ENCODE peak calls at places on chromosome 7, in ten cellular contexts. X is stomach; I is heart right ventricle; B is AG04450; C is PC-9; O is adrenal gland; W is neural progenitor cell; N is GM23248; P is breast epithelium; Y is CD8-positive, alpha-beta memory T cell. S is an unnamed sample. For H3K9me3 and H3K27me3, the result is how much of the 10 kb centered on the place peaks cover.

GRCh38 chr7:82443044-82443800 is at the start of gene CACNA2D1:
- DNase-seq in X (peak), N (peak), C (no peak), O (peak), B (no peak), W (peak), P (no peak), Y (no peak), I (peak), S (peak)

GRCh38 chr7:11261470-11261869 is 287.8 kb downstream of the PHF14 start:
- DNase-seq in I (no peak), P (peak), Y (no peak), W (no peak), O (peak), B (no peak), C (peak), X (peak), N (no peak), S (no peak)

GRCh38 chr7:123216825-123217224 is 17.1 kb upstream of the SLC13A1 start:
- DNase-seq in I (no peak), B (no peak), Y (no peak), X (no peak), W (no peak), P (no peak), C (no peak), N (no peak), O (no peak), S (no peak)

GRCh38 chr7:8211725-8212096 is 50.3 kb downstream of the ICA1 start:
- DNase-seq in N (no peak), X (no peak), O (no peak), Y (no peak), P (no peak), B (no peak), I (no peak), W (no peak), C (peak), S (no peak)

GRCh38 chr7:32890553-32891045 is 961 bp downstream of the KBTBD2 start:
- DNase-seq in C (peak), O (peak), Y (peak), W (peak), I (no peak), X (no peak), N (peak), P (no peak), B (no peak), S (peak)

GRCh38 chr7:44595934-44596635 is 10.3 kb upstream of the OGDH start:
- DNase-seq in P (no peak), I (no peak), W (no peak), O (no peak), Y (no peak), B (no peak), X (no peak), C (no peak), N (no peak), S (no peak)

GRCh38 chr7:37408241-37408884 is 40.3 kb downstream of the ELMO1 start:
- DNase-seq in Y (no peak), P (no peak), C (no peak), N (no peak), I (no peak), X (no peak), W (no peak), B (no peak), O (no peak), S (no peak)

GRCh38 chr7:150955519-150956394 is 22.4 kb downstream of the KCNH2 start:
- DNase-seq in X (no peak), Y (no peak), N (peak), W (peak), P (no peak), O (peak), B (no peak), C (no peak), I (peak), S (no peak)

GRCh38 chr7:149885191-149886017 is 11.6 kb downstream of the ATP6V0E2 start:
- DNase-seq in N (no peak), I (no peak), P (peak), C (no peak), X (no peak), Y (no peak), W (peak), O (no peak), B (no peak), S (no peak)

GRCh38 chr7:102012941-102013461 is 195.6 kb downstream of the CUX1 start:
- DNase-seq in X (no peak), P (no peak), I (no peak), C (no peak), W (no peak), O (no peak), N (no peak), Y (no peak), B (peak), S (no peak)

GRCh38 chr7:100886142-100886935 is 3.2 kb downstream of the UFSP1 start:
- DNase-seq in W (no peak), C (no peak), Y (no peak), X (no peak), P (no peak), B (no peak), O (no peak), I (no peak), N (no peak), S (no peak)

GRCh38 chr7:130899071-130899451 is 165.1 kb upstream of the KLF14 start:
- DNase-seq in I (no peak), P (no peak), B (no peak), O (no peak), C (no peak), Y (no peak), X (no peak), W (no peak), N (no peak), S (no peak)

GRCh38 chr7:101140339-101140699 is 13.4 kb downstream of the SERPINE1 start:
- DNase-seq in W (no peak), P (no peak), N (peak), Y (no peak), B (no peak), C (no peak), I (no peak), X (no peak), O (no peak), S (no peak)

GRCh38 chr7:22319424-22320403 is 37.2 kb downstream of the RAPGEF5 start:
- DNase-seq in X (no peak), N (no peak), B (no peak), Y (no peak), C (no peak), P (no peak), I (no peak), O (no peak), W (peak), S (no peak)

GRCh38 chr7:19112290-19113000 is 5.0 kb downstream of the TWIST1 start:
- DNase-seq in P (no peak), B (no peak), N (peak), O (no peak), X (no peak), Y (no peak), W (peak), I (peak), C (no peak), S (peak)

GRCh38 chr7:140478361-140479061 is 794 bp downstream of the MKRN1 start:
- DNase-seq in I (peak), N (peak), Y (peak), X (no peak), C (peak), W (peak), B (no peak), P (peak), O (peak), S (peak)

GRCh38 chr7:14717711-14718304 is 184.7 kb downstream of the DGKB start:
- DNase-seq in N (peak), C (no peak), Y (no peak), W (peak), B (no peak), X (no peak), O (no peak), P (no peak), I (no peak), S (no peak)

GRCh38 chr7:155454183-155455112 is 3.5 kb upstream of the EN2 start:
- DNase-seq in P (no peak), N (no peak), B (no peak), I (no peak), Y (no peak), O (no peak), C (no peak), W (peak), X (no peak), S (no peak)

GRCh38 chr7:26423436-26423835 is 131.8 kb downstream of the SNX10 start:
- DNase-seq in O (no peak), Y (no peak), I (no peak), B (no peak), X (no peak), C (peak), P (no peak), W (no peak), N (no peak), S (no peak)

GRCh38 chr7:27961255-27961654 is 219.3 kb downstream of the JAZF1 start:
- DNase-seq in O (peak), P (no peak), I (no peak), Y (no peak), W (no peak), C (peak), B (no peak), N (peak), X (no peak), S (peak)

GRCh38 chr7:2807846-2808772 is 36.0 kb downstream of the GNA12 start:
- DNase-seq in B (no peak), N (peak), X (peak), O (no peak), C (no peak), Y (no peak), I (no peak), W (no peak), P (peak), S (no peak)

GRCh38 chr7:98754041-98754479 is 115.8 kb downstream of the TMEM130 start:
- DNase-seq in Y (no peak), I (no peak), P (no peak), N (no peak), B (no peak), C (peak), O (no peak), X (no peak), W (peak), S (no peak)

GRCh38 chr7:97118306-97118917 is 914 bp downstream of the SDHAF3 start:
- DNase-seq in X (no peak), B (no peak), C (no peak), W (no peak), Y (peak), P (no peak), O (no peak), N (peak), I (no peak), S (no peak)

GRCh38 chr7:51455948-51456347 is 139.3 kb upstream of the COBL start:
- DNase-seq in C (no peak), P (no peak), Y (no peak), I (no peak), O (no peak), X (no peak), N (no peak), W (peak), B (no peak), S (no peak)

GRCh38 chr7:131329176-131329570 is 1.5 kb downstream of the MKLN1 start:
- DNase-seq in I (no peak), P (no peak), W (no peak), Y (no peak), N (peak), B (no peak), C (no peak), X (peak), O (peak), S (peak)

GRCh38 chr7:91436655-91437054 is 172.4 kb downstream of the FZD1 start:
- DNase-seq in I (no peak), Y (no peak), N (no peak), W (no peak), P (no peak), C (no peak), B (no peak), X (no peak), O (no peak), S (no peak)

GRCh38 chr7:131105294-131105802 is 222.3 kb upstream of the MKLN1 start:
- DNase-seq in C (no peak), N (peak), P (no peak), X (no peak), I (no peak), O (peak), B (no peak), Y (no peak), W (no peak), S (no peak)

GRCh38 chr7:42605381-42605780 is 306.5 kb downstream of the C7orf25 start:
- DNase-seq in N (no peak), W (peak), X (no peak), B (no peak), C (no peak), I (no peak), P (no peak), Y (no peak), O (no peak), S (peak)

GRCh38 chr7:67422601-67423000 is 426.0 kb downstream of the TYW1 start:
- DNase-seq in P (no peak), Y (no peak), N (no peak), W (no peak), O (no peak), I (no peak), X (no peak), B (no peak), C (no peak), S (no peak)

GRCh38 chr7:152527610-152528032 is 91.8 kb upstream of the KMT2C start:
- DNase-seq in O (peak), P (no peak), B (no peak), I (no peak), X (no peak), W (no peak), Y (no peak), N (peak), C (peak), S (peak)
- H3K4me3 ChIP-seq in O (no peak), P (no peak), B (no peak), I (no peak), X (no peak), W (no peak), Y (no peak), N (peak), C (no peak), S (no peak)

DNA sequence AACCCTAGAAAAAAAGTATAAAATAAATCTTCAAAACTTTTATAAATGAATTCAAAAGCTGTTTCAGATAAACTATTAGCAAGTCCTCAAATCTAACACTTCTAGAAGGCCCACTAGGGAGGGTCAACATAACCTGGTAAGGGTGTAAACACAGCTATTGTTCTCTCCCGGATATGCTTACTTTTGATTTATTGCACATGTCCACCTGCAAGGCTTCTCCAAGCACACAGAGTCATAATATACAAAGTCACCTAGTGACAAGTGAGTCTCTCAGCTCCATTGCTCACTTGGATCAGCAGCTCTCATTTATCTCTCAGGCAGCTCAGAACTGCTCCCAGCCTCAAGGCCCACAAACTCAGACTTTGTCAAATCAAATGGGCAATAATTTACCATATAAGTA is 44.0 kb upstream of the COL1A2 start:
- DNase-seq in O (no peak), P (no peak), I (no peak), Y (no peak), X (no peak), B (no peak), W (no peak), N (no peak), C (no peak), S (no peak)
- H3K9me3 ChIP-seq in O (under half), P (under half), I (under half), Y (under half), X (under half), B (under half), W (under half), N (under half), C (under half), S (under half)

DNA sequence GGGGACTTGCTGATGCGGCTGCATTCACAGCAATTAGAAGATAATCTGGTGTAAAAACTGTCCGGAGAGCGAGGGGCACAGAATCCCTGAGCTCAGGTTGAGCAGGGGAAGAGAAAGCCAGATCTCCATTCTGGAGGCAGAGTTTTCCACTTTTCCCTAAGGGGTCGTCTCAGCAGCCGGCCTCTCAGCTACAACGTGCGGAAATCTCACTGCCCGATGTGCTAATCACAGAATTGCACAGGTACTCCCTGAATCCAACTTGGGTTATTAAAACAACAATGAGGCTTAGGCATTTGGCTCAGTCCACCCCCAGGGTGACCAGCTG is 1.7 kb upstream of the C7orf33 start:
- DNase-seq in X (no peak), O (no peak), I (no peak), C (no peak), W (no peak), B (no peak), P (no peak), N (no peak), Y (no peak), S (no peak)
- H3K27me3 ChIP-seq in X (under half), O (under half), I (under half), C (under half), W (under half), B (under half), P (under half), N (under half), Y (under half), S (under half)

GRCh38 chr7:77199008-77199966 is at the start of gene FGL2:
- DNase-seq in N (peak), Y (peak), W (peak), I (peak), B (peak), P (no peak), C (no peak), O (peak), X (peak), S (peak)
- H3K4me3 ChIP-seq in N (peak), Y (peak), W (peak), I (peak), B (peak), P (peak), C (no peak), O (no peak), X (peak), S (no peak)

S was measured in MG63.